ENCODE peak calls at places on chromosomes 11 and 22, in eight cellular contexts. J, Z, X, T, F, G, R and N are unnamed samples.
A peak's percentile ranks its signal among the peaks of the same experiment; 100 is the strongest.

GRCh38 chr11:27230175-27230565 is 132.8 kb downstream of the CCDC34 start:
- DNase-seq in T (no peak), G (no peak), J (no peak), R (no peak), Z (no peak), X (no peak), F (no peak), N (no peak)

GRCh38 chr11:6320411-6321207 is at the start of gene CAVIN3:
- DNase-seq in F (peak; percentile 95), X (peak; percentile 90), R (peak; percentile 7), T (no peak), J (peak; percentile 49), Z (peak; percentile 82), G (no peak), N (peak; percentile 70)

GRCh38 chr11:29482510-29482909 is 534.3 kb downstream of the KCNA4 start:
- DNase-seq in J (no peak), F (no peak), G (no peak), T (no peak), X (no peak), Z (no peak), R (no peak), N (no peak)

GRCh38 chr11:49208006-49208721 is at the start of gene FOLH1:
- DNase-seq in X (peak; percentile 22), R (no peak), F (no peak), J (peak; percentile 14), G (no peak), Z (peak; percentile 34), T (no peak), N (no peak)

GRCh38 chr22:28243539-28243938 is 324.5 kb upstream of the PITPNB start:
- DNase-seq in R (peak; percentile 16), X (no peak), J (no peak), G (no peak), F (no peak), Z (no peak), T (no peak), N (no peak)

GRCh38 chr11:111777094-111778046 is 11.2 kb upstream of the PPP2R1B start:
- DNase-seq in Z (no peak), T (peak; percentile 67), G (no peak), F (no peak), R (peak; percentile 77), X (no peak), J (peak; percentile 38), N (no peak)

GRCh38 chr22:47100646-47101045 is 338.2 kb downstream of the TBC1D22A start:
- DNase-seq in X (no peak), J (no peak), F (no peak), G (no peak), R (no peak), Z (no peak), T (no peak), N (no peak)

GRCh38 chr22:35102663-35103062 is 36.7 kb downstream of the ISX start:
- DNase-seq in J (no peak), F (no peak), G (no peak), R (peak; percentile 48), T (no peak), Z (peak; percentile 35), X (no peak), N (no peak)

GRCh38 chr11:121723261-121723741 is 270.5 kb upstream of the SORL1-AS1 start:
- DNase-seq in J (no peak), R (no peak), X (peak; percentile 18), T (no peak), Z (no peak), G (no peak), F (peak; percentile 67), N (no peak)

GRCh38 chr11:79333381-79333780 is 107.4 kb downstream of the TENM4 start:
- DNase-seq in Z (no peak), G (no peak), T (no peak), J (no peak), F (no peak), X (no peak), R (no peak), N (no peak)

GRCh38 chr11:22304337-22304961 is 33.7 kb upstream of the SLC17A6 start:
- DNase-seq in Z (no peak), F (no peak), J (no peak), X (no peak), T (peak; percentile 2), R (peak; percentile 32), G (no peak), N (no peak)

GRCh38 chr11:798093-798713 is at the start of gene SLC25A22:
- DNase-seq in F (peak; percentile 82), T (peak; percentile 86), R (peak; percentile 89), J (peak; percentile 89), G (peak; percentile 71), X (peak; percentile 81), Z (peak; percentile 79), N (peak; percentile 85)

GRCh38 chr11:93614111-93614784 is 47.2 kb upstream of the CEP295 start:
- DNase-seq in X (no peak), G (no peak), T (peak; percentile 31), J (peak; percentile 16), Z (no peak), F (no peak), R (peak; percentile 37), N (no peak)

GRCh38 chr11:103920933-103921332 is 115.5 kb upstream of the DDI1 start:
- DNase-seq in R (no peak), J (no peak), F (no peak), X (no peak), G (no peak), T (no peak), Z (no peak), N (no peak)

GRCh38 chr11:70364745-70365535 is 33.4 kb upstream of the CTTN start:
- DNase-seq in X (no peak), J (no peak), T (peak; percentile 31), R (no peak), Z (no peak), G (peak; percentile 15), F (no peak), N (no peak)

GRCh38 chr11:101436511-101437142 is 147.2 kb downstream of the TRPC6 start:
- DNase-seq in Z (no peak), J (peak; percentile 76), T (no peak), F (no peak), G (no peak), X (no peak), R (peak; percentile 38), N (peak; percentile 55)

GRCh38 chr11:63502252-63502820 is 3.5 kb upstream of the LGALS12 start:
- DNase-seq in F (no peak), Z (no peak), J (no peak), G (no peak), T (no peak), X (no peak), R (peak; percentile 57), N (no peak)

GRCh38 chr22:40432625-40433024 is 62.2 kb downstream of the SGSM3 start:
- DNase-seq in G (no peak), F (peak; percentile 31), R (no peak), T (no peak), X (no peak), J (no peak), Z (no peak), N (no peak)

GRCh38 chr11:3022300-3022967 is 30.3 kb upstream of the NAP1L4 start:
- DNase-seq in X (no peak), Z (no peak), J (no peak), F (no peak), T (no peak), R (no peak), G (no peak), N (no peak)
- H3K4me1 ChIP-seq in X (peaks cover 8% of the 10 kb centered on the region), Z (no peaks in the 10 kb centered on the region), J (no peaks in the 10 kb centered on the region), F (peaks cover 12% of the 10 kb centered on the region), T (peaks cover 4% of the 10 kb centered on the region), R (peaks cover 3% of the 10 kb centered on the region), G (peaks cover 3% of the 10 kb centered on the region), N (no peaks in the 10 kb centered on the region)

DNA sequence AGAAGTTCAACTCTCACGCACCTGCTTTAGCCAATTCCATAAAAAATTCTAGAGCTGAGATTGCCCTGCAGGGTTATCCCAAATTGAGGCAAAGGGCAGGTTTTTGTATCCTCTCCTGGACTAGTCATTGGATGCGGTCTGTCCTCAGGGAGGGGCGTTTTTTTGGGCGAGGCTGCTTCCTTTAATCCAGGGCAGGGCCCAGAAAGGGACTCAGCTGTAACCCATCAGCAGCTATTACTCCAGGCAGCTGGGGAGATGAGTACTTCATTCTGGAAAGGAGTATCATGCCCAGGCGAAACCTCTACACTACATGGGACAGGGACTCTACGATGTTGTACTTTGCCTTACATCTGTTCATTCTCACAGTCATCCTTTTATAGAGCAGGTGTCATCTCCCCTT is 103.3 kb downstream of the SCN3B start:
- DNase-seq in F (no peak), R (no peak), Z (no peak), T (no peak), G (no peak), J (no peak), X (no peak), N (no peak)
- H3K4me1 ChIP-seq in F (no peaks in the 10 kb centered on the region), R (no peaks in the 10 kb centered on the region), Z (peaks cover 10% of the 10 kb centered on the region), T (no peaks in the 10 kb centered on the region), G (no peaks in the 10 kb centered on the region), J (no peaks in the 10 kb centered on the region), X (peaks cover 3% of the 10 kb centered on the region), N (no peaks in the 10 kb centered on the region)

DNA sequence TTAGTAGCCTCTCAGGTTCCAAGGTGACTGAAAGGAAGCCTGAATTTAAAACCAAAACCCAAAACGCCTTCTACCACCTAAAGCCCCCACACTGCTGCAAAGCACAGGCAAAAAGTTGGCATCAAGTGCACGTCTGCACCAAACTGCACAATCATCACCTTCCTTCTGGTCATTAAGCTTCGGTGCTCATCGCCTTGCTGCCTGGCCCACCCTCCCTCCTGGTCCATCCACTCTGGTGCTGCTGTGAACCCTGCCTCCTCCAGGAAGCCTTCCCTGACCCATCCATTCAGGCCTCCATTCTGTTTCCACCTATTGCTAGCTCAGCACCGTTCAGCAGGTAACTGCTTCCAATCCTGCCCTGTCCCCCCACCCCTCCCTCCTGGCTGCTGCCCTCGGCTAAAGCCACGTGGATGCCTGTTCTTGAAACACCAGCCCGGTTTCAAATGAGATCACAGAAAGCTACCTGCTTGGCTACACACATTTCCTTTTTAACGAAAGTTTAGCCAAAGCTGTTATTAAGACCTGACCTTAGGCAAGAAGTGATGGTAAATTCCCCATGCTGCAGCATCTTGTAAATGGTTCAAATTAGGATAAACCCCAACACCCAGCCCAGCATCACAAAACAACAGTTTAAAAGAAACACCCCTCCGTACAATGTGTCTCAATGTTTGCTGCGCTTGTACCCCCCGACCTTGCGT is 53.8 kb upstream of the CD5 start:
- DNase-seq in J (no peak), G (no peak), T (no peak), R (no peak), X (no peak), F (no peak), Z (no peak), N (no peak)
- H3K4me1 ChIP-seq in J (no peaks in the 10 kb centered on the region), G (peaks cover 9% of the 10 kb centered on the region), T (peaks cover 28% of the 10 kb centered on the region), R (no peaks in the 10 kb centered on the region), X (peaks cover 35% of the 10 kb centered on the region), F (no peaks in the 10 kb centered on the region), Z (no peaks in the 10 kb centered on the region), N (no peaks in the 10 kb centered on the region)

GRCh38 chr11:68843052-68843561 is 1.4 kb upstream of the CPT1A start:
- DNase-seq in Z (no peak), R (no peak), J (no peak), T (peak; percentile 56), G (no peak), X (no peak), F (no peak), N (peak; percentile 63)

GRCh38 chr11:68841718-68842426 is at the start of gene CPT1A:
- DNase-seq in F (peak; percentile 88), X (peak; percentile 83), T (peak; percentile 64), J (peak; percentile 82), G (peak; percentile 53), Z (peak; percentile 68), R (peak; percentile 78), N (peak; percentile 86)

GRCh38 chr11:68843703-68844312 is 2.1 kb upstream of the CPT1A start:
- DNase-seq in Z (peak; percentile 89), X (peak; percentile 87), T (peak; percentile 65), F (peak; percentile 74), G (peak; percentile 56), R (no peak), J (peak; percentile 85), N (peak; percentile 95)

GRCh38 chr11:68840661-68841653 is 759 bp downstream of the CPT1A start:
- DNase-seq in F (peak; percentile 77), G (no peak), Z (peak; percentile 62), X (peak; percentile 59), T (no peak), J (peak; percentile 58), R (peak; percentile 54), N (peak; percentile 82)

GRCh38 chr11:68842427-68843051 is 823 bp upstream of the CPT1A start:
- DNase-seq in Z (no peak), J (no peak), F (no peak), X (no peak), G (no peak), T (no peak), R (no peak), N (no peak)
- H3K4me1 ChIP-seq in Z (peaks cover 6% of the 10 kb centered on the region), J (peaks cover 33% of the 10 kb centered on the region), F (peaks cover 63% of the 10 kb centered on the region), X (peaks cover 65% of the 10 kb centered on the region), G (peaks cover 36% of the 10 kb centered on the region), T (peaks cover 56% of the 10 kb centered on the region), R (peaks cover 52% of the 10 kb centered on the region), N (peaks cover 43% of the 10 kb centered on the region)